ENCODE peak calls at places on chromosomes 16 and 17, in seven cellular contexts. X, Q, H, C, K, T and Z are unnamed samples. For H3K36me3, the result is how much of the 10 kb centered on the place peaks cover.

GRCh38 chr16:87380875-87381274 is 2.7 kb downstream of the FBXO31 start:
- DNase-seq in X (no peak), Q (peak), H (no peak), C (no peak), K (no peak), T (no peak), Z (no peak)

GRCh38 chr16:2015947-2016208 is 3.7 kb upstream of the NPW start:
- DNase-seq in X (no peak), Q (no peak), H (no peak), C (no peak), K (no peak), T (no peak), Z (no peak)

GRCh38 chr17:2064147-2064489 is 9.2 kb downstream of the HIC1 start:
- DNase-seq in X (no peak), Q (no peak), H (no peak), C (no peak), K (no peak), T (no peak), Z (no peak)

GRCh38 chr16:720990-721764 is at the start of gene ANTKMT:
- DNase-seq in X (peak), Q (peak), H (peak), C (peak), K (peak), T (peak), Z (peak)

GRCh38 chr17:39364236-39365025 is 37.0 kb downstream of the FBXL20 start:
- DNase-seq in X (no peak), Q (no peak), H (no peak), C (no peak), K (no peak), T (no peak), Z (no peak)

GRCh38 chr16:11198817-11199216 is 57.2 kb downstream of the SOCS1 start:
- DNase-seq in X (no peak), Q (no peak), H (no peak), C (peak), K (no peak), T (no peak), Z (no peak)

GRCh38 chr16:27436921-27437650 is 35.1 kb downstream of the IL21R start:
- DNase-seq in X (peak), Q (peak), H (no peak), C (no peak), K (no peak), T (no peak), Z (no peak)

GRCh38 chr16:85056211-85056748 is 28.7 kb downstream of the KIAA0513 start:
- DNase-seq in X (no peak), Q (peak), H (no peak), C (no peak), K (peak), T (no peak), Z (no peak)

GRCh38 chr16:57899771-57900661 is 70.9 kb downstream of the CNGB1 start:
- DNase-seq in X (peak), Q (peak), H (peak), C (peak), K (peak), T (peak), Z (peak)

GRCh38 chr17:6303664-6304063 is 131.3 kb downstream of the AIPL1 start:
- DNase-seq in X (no peak), Q (no peak), H (no peak), C (peak), K (no peak), T (no peak), Z (no peak)

GRCh38 chr17:2695243-2695960 is 16.2 kb downstream of the CLUH start:
- DNase-seq in X (peak), Q (no peak), H (no peak), C (no peak), K (peak), T (no peak), Z (peak)

GRCh38 chr17:47325176-47325575 is 1.4 kb downstream of the EFCAB13 start:
- DNase-seq in X (no peak), Q (no peak), H (no peak), C (no peak), K (no peak), T (no peak), Z (no peak)

GRCh38 chr17:13484020-13484419 is 117.7 kb downstream of the HS3ST3A1 start:
- DNase-seq in X (no peak), Q (no peak), H (no peak), C (no peak), K (no peak), T (no peak), Z (no peak)

GRCh38 chr17:13074026-13074425 is 56.2 kb upstream of the ELAC2 start:
- DNase-seq in X (no peak), Q (no peak), H (no peak), C (no peak), K (no peak), T (no peak), Z (no peak)

DNA sequence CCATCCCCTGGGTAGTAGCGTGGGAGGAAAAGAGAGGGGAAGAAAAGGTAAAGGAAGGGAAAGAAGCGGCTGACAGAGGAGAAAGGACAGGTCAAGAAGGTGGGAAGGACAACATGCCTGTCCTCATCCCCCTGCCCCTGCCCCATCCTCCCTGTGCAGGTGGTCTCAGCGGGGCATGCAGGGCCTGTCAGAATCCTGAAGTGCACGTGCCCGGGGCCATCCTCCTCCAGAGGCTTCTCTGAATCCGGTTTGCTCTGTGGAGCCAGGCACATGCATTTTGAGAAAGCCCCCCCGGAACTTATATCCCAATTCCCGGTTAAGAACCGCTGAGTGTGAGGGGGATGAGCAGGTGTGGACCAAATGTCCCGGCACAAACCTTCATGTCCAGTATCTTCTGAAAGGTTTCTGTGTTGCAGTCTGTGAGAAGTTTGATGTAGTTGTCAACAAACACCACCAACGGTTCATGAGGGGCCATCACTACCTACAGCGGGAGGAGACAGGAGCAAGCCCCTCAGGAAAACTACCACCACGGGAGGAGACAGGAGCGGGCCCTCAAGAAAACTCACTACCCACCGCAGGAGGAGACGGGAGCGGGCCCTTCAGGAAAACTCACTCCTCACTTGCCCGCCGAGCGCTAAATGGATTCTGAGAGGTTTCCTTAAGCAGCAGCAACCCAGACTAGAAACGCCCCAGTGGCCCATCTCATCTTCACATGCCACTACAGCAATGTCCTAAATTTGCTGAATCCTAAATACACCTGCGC is 167.0 kb upstream of the RPH3AL start:
- DNase-seq in X (no peak), Q (no peak), H (no peak), C (no peak), K (no peak), T (no peak), Z (no peak)
- H3K36me3 ChIP-seq in X (half or more), Q (under half), H (under half), C (under half), K (half or more), T (under half), Z (under half)

GRCh38 chr16:3562914-3563480 is 14.2 kb downstream of the NLRC3 start:
- DNase-seq in X (no peak), Q (no peak), H (no peak), C (no peak), K (no peak), T (no peak), Z (no peak)
- H3K36me3 ChIP-seq in X (under half), Q (under half), H (under half), C (under half), K (under half), T (under half), Z (under half)

GRCh38 chr17:42313389-42313772 is 25.1 kb downstream of the STAT5A start:
- DNase-seq in X (no peak), Q (no peak), H (no peak), C (no peak), K (no peak), T (no peak), Z (no peak)
- H3K36me3 ChIP-seq in X (half or more), Q (under half), H (under half), C (under half), K (under half), T (half or more), Z (under half)

GRCh38 chr16:8631373-8631772 is 9.9 kb downstream of the METTL22 start:
- DNase-seq in X (no peak), Q (no peak), H (no peak), C (no peak), K (no peak), T (no peak), Z (no peak)

GRCh38 chr16:8634991-8635736 is 13.7 kb downstream of the METTL22 start:
- DNase-seq in X (no peak), Q (no peak), H (no peak), C (peak), K (no peak), T (no peak), Z (no peak)

GRCh38 chr16:8631818-8632217 is 10.3 kb downstream of the METTL22 start:
- DNase-seq in X (no peak), Q (no peak), H (no peak), C (no peak), K (no peak), T (no peak), Z (no peak)

GRCh38 chr16:8630205-8630953 is 8.9 kb downstream of the METTL22 start:
- DNase-seq in X (no peak), Q (no peak), H (no peak), C (no peak), K (no peak), T (no peak), Z (no peak)

GRCh38 chr16:8632675-8633182 is 11.2 kb downstream of the METTL22 start:
- DNase-seq in X (peak), Q (peak), H (peak), C (peak), K (peak), T (peak), Z (no peak)
- H3K36me3 ChIP-seq in X (under half), Q (under half), H (under half), C (under half), K (half or more), T (half or more), Z (under half)

GRCh38 chr17:82246040-82246364 is 17.2 kb downstream of the SLC16A3 start:
- DNase-seq in X (no peak), Q (no peak), H (peak), C (no peak), K (no peak), T (no peak), Z (no peak)
- H3K36me3 ChIP-seq in X (half or more), Q (under half), H (under half), C (under half), K (half or more), T (half or more), Z (under half)

GRCh38 chr16:30747799-30748633 is at the start of gene PHKG2:
- DNase-seq in X (peak), Q (peak), H (peak), C (peak), K (peak), T (peak), Z (peak)
- H3K36me3 ChIP-seq in X (under half), Q (under half), H (under half), C (under half), K (under half), T (under half), Z (under half)

GRCh38 chr17:82048571-82048971 is 3.0 kb downstream of the RFNG start:
- DNase-seq in X (no peak), Q (no peak), H (no peak), C (no peak), K (no peak), T (no peak), Z (no peak)
- H3K36me3 ChIP-seq in X (under half), Q (under half), H (under half), C (under half), K (under half), T (under half), Z (under half)

GRCh38 chr17:76039121-76039520 is 12.0 kb upstream of the EVPL start:
- DNase-seq in X (no peak), Q (peak), H (no peak), C (no peak), K (no peak), T (no peak), Z (no peak)
- H3K36me3 ChIP-seq in X (half or more), Q (under half), H (under half), C (under half), K (half or more), T (half or more), Z (under half)

DNA sequence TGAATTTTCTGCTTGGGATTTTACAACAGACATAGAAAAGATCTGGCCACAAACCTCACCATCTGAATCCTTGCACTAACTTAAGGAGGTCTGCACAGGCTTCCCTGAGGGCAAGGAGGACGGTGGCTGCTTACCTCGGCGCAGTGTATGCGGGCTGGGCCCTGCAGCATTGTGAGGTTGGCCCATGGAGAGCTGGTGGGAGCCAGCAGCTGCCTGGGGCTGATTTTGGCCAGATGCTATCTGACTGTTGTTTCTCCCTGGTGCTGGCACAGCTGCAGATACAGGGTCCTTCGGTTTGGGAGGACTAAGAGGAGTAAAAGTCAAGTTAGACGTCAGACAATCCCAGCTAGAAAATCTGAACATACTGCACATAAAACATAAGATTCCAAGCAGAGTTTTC is 79.8 kb downstream of the ARHGAP17 start:
- DNase-seq in X (no peak), Q (no peak), H (no peak), C (no peak), K (no peak), T (no peak), Z (no peak)
- H3K36me3 ChIP-seq in X (half or more), Q (under half), H (under half), C (under half), K (half or more), T (half or more), Z (under half)

DNA sequence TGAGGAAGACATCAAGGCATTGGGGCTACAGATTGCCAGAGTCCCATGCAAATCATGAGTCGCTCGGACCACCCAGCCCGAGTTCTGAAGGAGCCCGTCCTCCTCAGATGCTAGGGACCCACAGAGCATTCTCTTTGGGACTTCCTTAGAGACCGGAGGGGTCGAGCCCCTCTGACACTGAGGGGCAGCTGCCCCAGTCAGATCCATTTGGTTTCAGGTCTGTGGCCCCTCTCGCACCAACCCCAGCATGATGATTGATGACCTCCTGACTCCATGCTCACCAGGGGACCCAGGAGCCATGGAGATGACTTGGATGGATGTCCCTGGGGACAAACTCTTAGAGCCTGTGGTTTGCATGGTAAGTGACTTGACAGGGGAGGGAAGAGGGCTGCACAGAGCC is 8.0 kb downstream of the PDF start:
- DNase-seq in X (peak), Q (no peak), H (no peak), C (no peak), K (no peak), T (no peak), Z (no peak)
- H3K36me3 ChIP-seq in X (half or more), Q (under half), H (under half), C (under half), K (half or more), T (half or more), Z (under half)